ENCODE peak calls at places on chromosome X, in six cellular contexts. H is NCI-H510A treated with DMSO at 0.1 percent for 48 hours; Z is stimulated activated CD8-positive, alpha-beta memory T cell treated with anti-CD3 and anti-CD28 coated beads, Interleukin-12 subunit alpha, Interleukin-12 subunit beta, amount 100 ng/mL, for 1 hour; U is stimulated activated CD4-positive, alpha-beta T cell treated with anti-CD3 and anti-CD28 coated beads, Interleukin-2, amount 100 ng/mL, for 24 hours; G is MM.1S; K is ELR. L is an unnamed sample.

GRCh38 chrX:13102636-13103035 is 58.2 kb upstream of the FAM9C start:
- DNase-seq in K (peak), U (no peak), Z (no peak), G (no peak), H (no peak), L (no peak)

GRCh38 chrX:2523911-2524310 is 23.1 kb upstream of the DHRSX start:
- DNase-seq in G (no peak), Z (no peak), U (no peak), H (no peak), K (no peak), L (no peak)

GRCh38 chrX:119155416-119156035 is 27.9 kb upstream of the KIAA1210 start:
- DNase-seq in Z (no peak), U (no peak), K (peak), H (peak), G (no peak), L (no peak)

GRCh38 chrX:40578039-40578438 is 2.7 kb upstream of the ATP6AP2 start:
- DNase-seq in U (no peak), K (no peak), H (peak), G (no peak), Z (no peak), L (no peak)

GRCh38 chrX:134236690-134237362 is at the start of gene CCDC160:
- DNase-seq in Z (no peak), G (peak), U (no peak), H (no peak), K (peak), L (no peak)

GRCh38 chrX:104330966-104331365 is 76.2 kb upstream of the ESX1 start:
- DNase-seq in Z (no peak), G (no peak), H (no peak), U (no peak), K (peak), L (no peak)

GRCh38 chrX:138791551-138791950 is 80.0 kb upstream of the FGF13 start:
- DNase-seq in Z (no peak), U (no peak), G (no peak), K (no peak), H (no peak), L (no peak)

GRCh38 chrX:41335590-41336331 is 1.8 kb downstream of the DDX3X start:
- DNase-seq in K (peak), H (no peak), U (no peak), Z (no peak), G (no peak), L (no peak)

GRCh38 chrX:16993791-16994318 is 47.4 kb downstream of the REPS2 start:
- DNase-seq in G (no peak), Z (no peak), K (peak), H (no peak), U (no peak), L (no peak)

GRCh38 chrX:40184968-40185367 is 87.2 kb upstream of the BCOR start:
- DNase-seq in Z (no peak), G (no peak), K (no peak), H (no peak), U (no peak), L (no peak)

GRCh38 chrX:96710031-96710430 is 25.4 kb downstream of the DIAPH2 start:
- DNase-seq in K (no peak), H (no peak), Z (no peak), U (no peak), G (no peak), L (no peak)

GRCh38 chrX:107146670-107147069 is 28.0 kb upstream of the RBM41 start:
- DNase-seq in G (no peak), K (peak), Z (no peak), H (no peak), U (no peak), L (no peak)

GRCh38 chrX:150239946-150240642 is 123.0 kb upstream of the MAMLD1 start:
- DNase-seq in K (no peak), H (no peak), Z (no peak), U (no peak), G (no peak), L (no peak)

GRCh38 chrX:48064261-48064660 is 7.2 kb downstream of the ZNF630 start:
- DNase-seq in U (no peak), K (no peak), G (no peak), H (no peak), Z (no peak), L (no peak)

GRCh38 chrX:42495139-42495538 is 282.8 kb downstream of the PPP1R2C start:
- DNase-seq in H (peak), K (no peak), U (no peak), G (no peak), Z (no peak), L (peak)

GRCh38 chrX:69163936-69164741 is 1.1 kb downstream of the PJA1 start:
- DNase-seq in H (peak), K (peak), U (peak), Z (peak), G (no peak), L (peak)

GRCh38 chrX:154840856-154841255 is 6.4 kb upstream of the SMIM9 start:
- DNase-seq in Z (no peak), U (no peak), K (peak), H (peak), G (peak), L (no peak)

GRCh38 chrX:118577041-118577440 is 81.4 kb downstream of the DOCK11 start:
- DNase-seq in K (no peak), Z (no peak), G (no peak), H (no peak), U (no peak), L (peak)

GRCh38 chrX:44975666-44976263 is 102.8 kb downstream of the KDM6A start:
- DNase-seq in K (no peak), G (no peak), H (no peak), U (no peak), Z (no peak), L (no peak)

GRCh38 chrX:19698125-19698524 is 182.8 kb upstream of the MAP3K15 start:
- DNase-seq in U (no peak), H (no peak), K (peak), Z (no peak), G (no peak), L (no peak)

GRCh38 chrX:77514177-77514576 is 67.0 kb downstream of the FGF16 start:
- DNase-seq in G (no peak), K (no peak), H (no peak), U (no peak), Z (no peak), L (no peak)

GRCh38 chrX:12489341-12489740 is 301.9 kb upstream of the PRPS2 start:
- DNase-seq in K (peak), U (no peak), H (no peak), G (no peak), Z (no peak), L (no peak)

GRCh38 chrX:1165535-1166196 is 46.8 kb downstream of the CRLF2 start:
- DNase-seq in G (no peak), H (no peak), K (peak), Z (no peak), U (no peak), L (no peak)

GRCh38 chrX:129653181-129653984 is 1.4 kb downstream of the APLN start:
- DNase-seq in K (no peak), G (no peak), U (no peak), Z (no peak), H (no peak), L (no peak)

GRCh38 chrX:128754130-128754529 is 701.9 kb upstream of the ACTRT1 start:
- DNase-seq in K (no peak), G (no peak), U (no peak), Z (no peak), H (no peak), L (no peak)

GRCh38 chrX:107571296-107571998 is 56.9 kb upstream of the PRPS1 start:
- DNase-seq in U (no peak), H (no peak), K (peak), G (no peak), Z (no peak), L (no peak)

GRCh38 chrX:46994096-46994495 is 81.9 kb downstream of the JADE3 start:
- DNase-seq in K (no peak), H (no peak), U (no peak), Z (no peak), G (no peak), L (no peak)

GRCh38 chrX:2566044-2566443 is 65.3 kb upstream of the DHRSX start:
- DNase-seq in G (no peak), Z (no peak), K (no peak), U (no peak), H (no peak), L (no peak)

GRCh38 chrX:35380808-35381700 is 417.1 kb upstream of the MAGEB16 start:
- DNase-seq in Z (no peak), H (peak), K (peak), G (peak), U (no peak), L (no peak)

GRCh38 chrX:52425710-52426245 is 57.0 kb downstream of the XAGE2 start:
- DNase-seq in Z (no peak), H (no peak), K (peak), U (no peak), G (no peak), L (no peak)

GRCh38 chrX:141619336-141619735 is 29.8 kb downstream of the SPANXA2 start:
- DNase-seq in G (no peak), U (no peak), K (no peak), Z (no peak), H (no peak), L (no peak)

GRCh38 chrX:139787601-139788000 is 79.6 kb upstream of the MCF2 start:
- DNase-seq in G (no peak), Z (no peak), H (no peak), K (no peak), U (no peak), L (no peak)

GRCh38 chrX:3576886-3577516 is 136.4 kb downstream of the PRKX start:
- DNase-seq in G (no peak), K (peak), H (no peak), Z (no peak), U (no peak), L (no peak)

GRCh38 chrX:81316163-81316562 is 114.3 kb downstream of the SH3BGRL start:
- DNase-seq in H (no peak), K (no peak), G (no peak), U (no peak), Z (no peak), L (no peak)

GRCh38 chrX:39753296-39753996 is 344.3 kb downstream of the BCOR start:
- DNase-seq in H (peak), G (no peak), U (no peak), K (peak), Z (no peak), L (no peak)

GRCh38 chrX:55648434-55648833 is 25.2 kb downstream of the FOXR2 start:
- DNase-seq in G (no peak), K (no peak), H (no peak), Z (no peak), U (no peak), L (no peak)

GRCh38 chrX:136170109-136170800 is 22.9 kb downstream of the FHL1 start:
- DNase-seq in Z (no peak), U (no peak), G (no peak), H (no peak), K (peak), L (no peak)

GRCh38 chrX:68432648-68433047 is 647 bp downstream of the OPHN1 start:
- DNase-seq in K (peak), H (no peak), Z (no peak), U (no peak), G (no peak), L (no peak)

L was measured in NCI-H2107.